ENCODE peak calls at places on chromosomes 16 and 17, in five cellular contexts. One of them, this sample, is unnamed.
A peak's percentile ranks its signal among the peaks of the same experiment; 100 is the strongest.

GRCh38 chr17:27530791-27531391 is 74.6 kb downstream of the KSR1 start:
- DNase-seq in ovary: no peak
- DNase-seq in H1: no peak
- DNase-seq in K562: no peak
- DNase-seq in A549: no peak
- DNase-seq in this sample: peak; percentile 64

GRCh38 chr17:58323420-58324408 is 4.9 kb downstream of the TSPOAP1 start:
- DNase-seq in ovary: no peak
- DNase-seq in H1: no peak
- DNase-seq in K562: no peak
- DNase-seq in A549: no peak
- DNase-seq in this sample: no peak

GRCh38 chr16:58002411-58002790 is 1.2 kb downstream of the USB1 start:
- DNase-seq in ovary: no peak
- DNase-seq in H1: no peak
- DNase-seq in K562: no peak
- DNase-seq in A549: no peak
- DNase-seq in this sample: no peak

GRCh38 chr16:90057738-90058173 is 19.4 kb downstream of the PRDM7 start:
- DNase-seq in ovary: no peak
- DNase-seq in H1: no peak
- DNase-seq in K562: peak; percentile 57
- DNase-seq in A549: no peak
- DNase-seq in this sample: no peak

GRCh38 chr16:1379054-1379862 is 27.5 kb downstream of the GNPTG start:
- DNase-seq in ovary: peak; percentile 77
- DNase-seq in H1: no peak
- DNase-seq in K562: peak; percentile 92
- DNase-seq in A549: peak; percentile 76
- DNase-seq in this sample: peak; percentile 86

GRCh38 chr16:29790949-29791844 is 646 bp downstream of the KIF22 start:
- DNase-seq in ovary: no peak
- DNase-seq in H1: no peak
- DNase-seq in K562: no peak
- DNase-seq in A549: peak; percentile 38
- DNase-seq in this sample: no peak

GRCh38 chr17:49545007-49545660 is 30.5 kb upstream of the NXPH3 start:
- DNase-seq in ovary: no peak
- DNase-seq in H1: no peak
- DNase-seq in K562: no peak
- DNase-seq in A549: no peak
- DNase-seq in this sample: no peak

GRCh38 chr17:74736423-74737298 is at the start of gene RAB37:
- DNase-seq in ovary: no peak
- DNase-seq in H1: no peak
- DNase-seq in K562: no peak
- DNase-seq in A549: peak; percentile 87
- DNase-seq in this sample: no peak

GRCh38 chr17:21282231-21282630 is 2.3 kb upstream of the MAP2K3 start:
- DNase-seq in ovary: peak; percentile 55
- DNase-seq in H1: no peak
- DNase-seq in K562: no peak
- DNase-seq in A549: peak; percentile 93
- DNase-seq in this sample: peak; percentile 83

GRCh38 chr16:54128629-54129230 is 157.9 kb downstream of the IRX3 start:
- DNase-seq in ovary: no peak
- DNase-seq in H1: no peak
- DNase-seq in K562: no peak
- DNase-seq in A549: no peak
- DNase-seq in this sample: no peak

GRCh38 chr17:33390479-33391027 is 97.5 kb upstream of the ASIC2 start:
- DNase-seq in ovary: no peak
- DNase-seq in H1: no peak
- DNase-seq in K562: no peak
- DNase-seq in A549: no peak
- DNase-seq in this sample: no peak

GRCh38 chr17:49443862-49444261 is 29.2 kb upstream of the PHB1 start:
- DNase-seq in ovary: no peak
- DNase-seq in H1: no peak
- DNase-seq in K562: no peak
- DNase-seq in A549: no peak
- DNase-seq in this sample: no peak

GRCh38 chr16:67166035-67166882 is 1.7 kb downstream of the HSF4 start:
- DNase-seq in ovary: peak; percentile 23
- DNase-seq in H1: no peak
- DNase-seq in K562: no peak
- DNase-seq in A549: no peak
- DNase-seq in this sample: no peak

GRCh38 chr16:88318521-88318920 is 64.2 kb upstream of the ZNF469 start:
- DNase-seq in ovary: no peak
- DNase-seq in H1: no peak
- DNase-seq in K562: no peak
- DNase-seq in A549: no peak
- DNase-seq in this sample: no peak
- H3K4me3 ChIP-seq in ovary: no peak overlapping the region
- H3K4me3 ChIP-seq in H1: no peak overlapping the region
- H3K4me3 ChIP-seq in K562: no peak overlapping the region
- H3K4me3 ChIP-seq in A549: no peak overlapping the region
- H3K4me3 ChIP-seq in this sample: no peak overlapping the region

GRCh38 chr17:7843536-7844291 is 9.7 kb downstream of the KDM6B start:
- DNase-seq in ovary: peak; percentile 79
- DNase-seq in H1: no peak
- DNase-seq in K562: peak; percentile 85
- DNase-seq in A549: peak; percentile 90
- DNase-seq in this sample: peak; percentile 90
- TF ChIP-seq POLR2A in ovary: peak; percentile 2
- TF ChIP-seq POLR2A in H1: no peak
- TF ChIP-seq POLR2A in K562: peak; percentile 42
- TF ChIP-seq POLR2A in A549: peak; percentile 43
- TF ChIP-seq POLR2A in this sample: peak; percentile 61

DNA sequence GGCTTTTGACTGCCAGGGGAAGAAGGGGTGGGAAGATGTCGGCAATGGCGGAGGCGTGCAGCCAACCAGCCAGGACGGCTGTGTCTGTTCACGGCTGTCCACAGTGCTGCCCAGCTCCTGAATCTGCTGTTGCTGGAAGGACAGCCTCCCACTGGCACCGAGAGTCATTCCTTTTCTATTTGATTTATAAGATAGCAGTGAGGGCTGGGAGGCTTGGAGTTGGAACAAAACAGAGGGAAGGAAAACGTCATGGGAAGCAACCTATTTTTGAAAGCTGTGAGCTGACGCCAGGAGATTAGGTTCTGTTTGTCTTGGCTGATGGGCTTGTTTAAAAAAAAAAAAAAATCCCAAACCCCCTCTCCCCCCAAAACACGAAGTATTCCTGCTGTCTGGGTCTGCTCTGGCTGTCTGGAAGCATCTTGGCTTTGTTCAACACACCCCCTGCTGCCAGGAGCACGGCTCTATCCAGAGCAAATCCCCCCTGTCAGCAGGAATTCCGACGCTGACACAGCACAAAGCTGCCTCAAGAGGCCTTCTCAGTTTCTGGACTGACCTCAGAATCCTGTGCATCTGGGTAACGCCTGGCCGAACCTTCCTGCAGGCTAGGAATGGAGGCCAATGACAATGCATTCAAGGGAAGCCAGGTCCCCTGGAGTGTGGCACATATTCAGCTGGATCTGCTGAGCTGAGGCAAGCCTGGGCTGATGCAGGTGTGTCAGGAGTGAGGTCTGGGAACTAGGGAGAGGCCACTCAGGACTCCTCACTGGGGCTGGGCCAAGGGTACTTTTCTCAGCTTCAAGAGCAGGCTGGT is 41.0 kb upstream of the SREBF1 start:
- DNase-seq in ovary: peak; percentile 77
- DNase-seq in H1: no peak
- DNase-seq in K562: no peak
- DNase-seq in A549: no peak
- DNase-seq in this sample: peak; percentile 96
- TF ChIP-seq EP300 in ovary: no peak
- TF ChIP-seq EP300 in H1: no peak
- TF ChIP-seq EP300 in K562: no peak
- TF ChIP-seq EP300 in A549: no peak
- TF ChIP-seq EP300 in this sample: peak; percentile 62

DNA sequence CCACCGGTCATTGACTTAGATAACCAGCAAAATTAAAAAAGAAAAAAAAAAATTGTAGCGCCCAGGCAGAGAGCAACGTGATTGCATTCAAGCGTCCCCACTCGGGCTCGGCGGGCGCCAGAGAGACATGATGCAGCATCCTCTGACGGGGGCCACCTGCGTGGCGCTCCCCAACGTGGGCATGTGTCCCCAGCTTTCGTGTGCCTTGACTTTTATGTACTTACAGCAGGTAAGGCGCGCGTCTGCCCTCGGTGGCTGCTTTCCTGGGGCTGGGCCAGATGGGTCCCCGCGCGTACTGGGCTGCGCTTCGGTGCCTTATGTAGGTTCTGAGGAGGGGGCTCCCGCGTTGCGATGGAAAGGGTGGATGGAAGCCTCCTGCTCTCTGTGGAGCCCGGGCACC is 28.4 kb upstream of the RBFOX1 start:
- DNase-seq in ovary: no peak
- DNase-seq in H1: no peak
- DNase-seq in K562: no peak
- DNase-seq in A549: no peak
- DNase-seq in this sample: no peak
- H3K4me3 ChIP-seq in ovary: no peak overlapping the region
- H3K4me3 ChIP-seq in H1: peak overlapping the region; percentile 73
- H3K4me3 ChIP-seq in K562: no peak overlapping the region
- H3K4me3 ChIP-seq in A549: no peak overlapping the region
- H3K4me3 ChIP-seq in this sample: no peak overlapping the region

GRCh38 chr17:81365601-81366585 is 29.4 kb upstream of the BAHCC1 start:
- DNase-seq in ovary: peak; percentile 55
- DNase-seq in H1: no peak
- DNase-seq in K562: peak; percentile 60
- DNase-seq in A549: no peak
- DNase-seq in this sample: peak; percentile 92
- TF ChIP-seq POLR2A in ovary: no peak
- TF ChIP-seq POLR2A in H1: no peak
- TF ChIP-seq POLR2A in K562: no peak
- TF ChIP-seq POLR2A in A549: no peak
- TF ChIP-seq POLR2A in this sample: peak; percentile 28

GRCh38 chr17:12995896-12996295 is 21.9 kb downstream of the ELAC2 start:
- DNase-seq in ovary: no peak
- DNase-seq in H1: no peak
- DNase-seq in K562: no peak
- DNase-seq in A549: no peak
- DNase-seq in this sample: no peak
- TF ChIP-seq EP300 in ovary: no peak
- TF ChIP-seq EP300 in H1: no peak
- TF ChIP-seq EP300 in K562: no peak
- TF ChIP-seq EP300 in A549: no peak
- TF ChIP-seq EP300 in this sample: no peak